ENCODE peak calls at places on chromosomes 6 and 20, in five cellular contexts. T, Y, N, L and F are unnamed samples.

GRCh38 chr6:8006208-8006607 is 58.0 kb downstream of the BLOC1S5 start:
- DNase-seq in N (peak), L (no peak), Y (no peak), T (peak), F (peak)

GRCh38 chr6:109874621-109875020 is 103.5 kb upstream of the GPR6 start:
- DNase-seq in N (no peak), Y (no peak), T (no peak), L (no peak), F (no peak)

GRCh38 chr20:64268180-64268579 is 12.6 kb downstream of the PCMTD2 start:
- DNase-seq in N (no peak), L (no peak), T (no peak), Y (no peak), F (no peak)

GRCh38 chr20:17873410-17874270 is 95.0 kb downstream of the SNX5 start:
- DNase-seq in L (peak), N (no peak), Y (no peak), T (peak), F (peak)

GRCh38 chr20:18056174-18057105 is 1.3 kb downstream of the OVOL2 start:
- DNase-seq in T (no peak), Y (no peak), L (peak), N (peak), F (no peak)

GRCh38 chr6:166097914-166098522 is 69.6 kb downstream of the TBXT start:
- DNase-seq in Y (no peak), T (peak), L (peak), N (peak), F (peak)

GRCh38 chr6:42751055-42751454 is 5.2 kb upstream of the TBCC start:
- DNase-seq in Y (no peak), T (no peak), L (no peak), N (peak), F (no peak)

GRCh38 chr6:140485740-140486467 is 1111.5 kb upstream of the CITED2 start:
- DNase-seq in T (peak), Y (no peak), L (no peak), N (peak), F (peak)

GRCh38 chr20:9301129-9302072 is 213.0 kb upstream of the LAMP5 start:
- DNase-seq in T (peak), Y (no peak), N (no peak), L (no peak), F (no peak)

GRCh38 chr6:4565301-4566250 is 210.6 kb upstream of the CDYL start:
- DNase-seq in Y (no peak), N (no peak), T (no peak), L (peak), F (no peak)

GRCh38 chr20:17589161-17589834 is 19.4 kb downstream of the DSTN start:
- DNase-seq in N (no peak), Y (no peak), L (no peak), T (no peak), F (no peak)

GRCh38 chr6:11495565-11496145 is 41.9 kb upstream of the TMEM170B start:
- DNase-seq in T (no peak), N (no peak), Y (no peak), L (no peak), F (no peak)
- TF ChIP-seq CTCF in T (no peak), N (no peak), Y (no peak), L (no peak), F (no peak)

DNA sequence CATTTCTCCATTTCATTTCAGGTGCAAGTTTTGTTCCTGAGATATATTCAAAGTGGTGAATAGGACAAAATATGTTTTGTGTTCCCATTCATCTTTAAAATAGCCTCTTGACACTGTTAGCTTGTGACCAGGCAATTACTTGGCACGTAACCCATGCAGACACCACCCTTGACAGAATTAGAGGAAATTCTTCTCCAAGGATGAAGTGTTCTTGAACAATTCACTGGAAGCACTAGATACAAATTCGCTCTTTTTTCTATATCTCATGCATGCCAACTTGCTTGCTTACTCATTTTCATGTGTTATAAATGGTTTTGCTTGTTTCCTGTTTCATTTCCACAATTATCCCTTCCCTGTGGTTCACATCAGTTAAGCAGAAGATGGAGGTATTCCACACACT is 105.1 kb upstream of the MAN1A1 start:
- DNase-seq in T (no peak), Y (no peak), L (no peak), N (no peak), F (no peak)
- H3K4me3 ChIP-seq in T (no peak), Y (no peak), L (no peak), N (no peak), F (no peak)

GRCh38 chr6:3239110-3239830 is 11.8 kb upstream of the TUBB2B start:
- DNase-seq in T (no peak), N (no peak), L (no peak), Y (no peak), F (no peak)
- TF ChIP-seq CTCF in T (peak), N (no peak), L (no peak), Y (peak), F (no peak)

DNA sequence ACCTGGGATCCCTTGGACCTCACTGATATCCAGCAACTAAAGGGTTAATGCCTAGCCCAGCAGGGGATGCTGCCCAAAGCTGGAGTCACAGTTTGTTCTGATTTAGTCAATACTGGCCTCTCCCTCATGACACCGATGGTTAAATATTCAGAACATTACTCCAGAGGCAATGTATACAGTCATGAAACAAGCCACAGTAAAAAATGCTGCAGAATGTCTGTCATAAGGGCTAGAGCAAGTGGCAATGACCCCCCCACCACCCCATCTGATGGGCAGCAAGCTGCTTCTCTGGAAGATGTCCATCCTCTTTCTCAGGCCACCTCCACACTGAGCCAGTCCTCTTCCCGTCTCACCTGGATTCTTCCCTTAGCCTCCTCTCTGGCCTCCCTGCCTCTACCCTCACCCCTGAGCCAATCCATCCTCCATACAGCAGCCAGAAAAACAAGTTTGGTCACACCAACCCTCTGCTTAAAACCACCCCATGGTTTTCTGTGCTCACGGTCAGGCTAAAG is 99.0 kb upstream of the KCNG1 start:
- DNase-seq in Y (no peak), N (no peak), T (peak), L (no peak), F (no peak)
- H3K4me3 ChIP-seq in Y (no peak), N (no peak), T (no peak), L (no peak), F (no peak)

GRCh38 chr6:50259903-50260302 is 210.2 kb upstream of the DEFB112 start:
- DNase-seq in L (no peak), T (no peak), N (no peak), Y (no peak), F (no peak)

GRCh38 chr6:50270427-50270826 is 220.7 kb upstream of the DEFB112 start:
- DNase-seq in L (no peak), T (no peak), N (no peak), Y (no peak), F (no peak)

GRCh38 chr6:50264995-50265571 is 215.4 kb upstream of the DEFB112 start:
- DNase-seq in Y (no peak), N (peak), L (no peak), T (no peak), F (no peak)
- TF ChIP-seq CTCF in Y (peak), N (peak), L (no peak), T (no peak), F (peak)

DNA sequence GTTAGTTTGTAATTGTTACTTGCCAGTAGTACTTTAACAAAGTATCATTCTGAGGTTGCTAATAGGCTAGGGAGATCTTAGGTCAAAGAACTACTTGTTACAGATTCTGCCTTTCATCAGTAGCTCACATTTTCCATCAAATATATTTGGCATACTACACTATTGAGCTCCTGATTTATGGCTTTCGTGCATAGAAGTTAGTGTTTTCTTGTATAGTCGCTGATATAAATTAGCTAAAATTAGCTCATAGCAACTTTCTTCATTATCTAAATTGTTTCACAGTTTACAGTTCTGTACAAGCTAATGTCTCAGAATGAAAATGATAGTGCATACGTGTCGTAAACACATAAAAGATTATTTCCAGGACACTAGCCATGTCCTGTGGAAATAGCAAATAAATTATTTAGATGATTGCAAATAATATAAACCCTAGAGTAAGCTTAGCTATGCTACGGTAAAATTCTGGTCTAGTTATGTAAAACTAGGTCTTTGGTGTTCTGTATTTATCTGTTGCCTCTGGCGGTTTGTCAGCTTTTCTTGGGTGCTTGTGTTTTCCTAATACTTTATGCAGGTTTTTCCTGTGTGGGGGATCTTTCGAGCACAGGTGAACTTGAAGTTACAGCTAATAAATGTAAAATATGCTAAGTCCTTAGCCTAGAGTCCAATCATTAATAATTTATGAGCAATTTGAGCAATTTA is 15.1 kb downstream of the PDE7B start:
- DNase-seq in L (no peak), T (no peak), Y (no peak), N (no peak), F (no peak)
- H3K4me3 ChIP-seq in L (no peak), T (no peak), Y (no peak), N (no peak), F (no peak)